ENCODE peak calls at places on chromosomes 2 and 18, in nine cellular contexts. X is activated naive CD8-positive, alpha-beta T cell treated with anti-CD3 and anti-CD28 coated beads for 36 hours; N is ovary; U is Right ventricle myocardium superior; Y is AG08395; T is posterior vena cava; Q is DMS153; L is HEK293T; R is sciatic nerve. W is an unnamed sample.

GRCh38 chr18:11500153-11501122 is 109.0 kb upstream of the SLC35G4 start:
- DNase-seq in U (no peak), N (no peak), T (no peak), L (no peak), R (no peak), Y (peak), Q (no peak), X (no peak), W (peak)

GRCh38 chr2:73176205-73176880 is 26.0 kb upstream of the NOTO start:
- DNase-seq in L (no peak), U (no peak), X (no peak), T (peak), Y (peak), N (peak), R (peak), Q (no peak), W (no peak)

GRCh38 chr18:10020176-10020575 is 106.4 kb downstream of the VAPA start:
- DNase-seq in R (no peak), L (no peak), Y (no peak), Q (peak), N (no peak), U (no peak), T (no peak), X (no peak), W (peak)

GRCh38 chr2:89763581-89764485 is 1072.4 kb downstream of the RPIA start:
- DNase-seq in T (peak), L (no peak), X (no peak), N (peak), Q (no peak), U (peak), Y (no peak), R (peak), W (peak)

GRCh38 chr18:58117685-58118403 is 73.8 kb downstream of the NEDD4L start:
- DNase-seq in L (no peak), R (no peak), T (no peak), Q (peak), X (no peak), U (no peak), Y (peak), N (peak), W (no peak)

GRCh38 chr2:8457620-8458255 is 224.1 kb upstream of the ID2 start:
- DNase-seq in T (no peak), Q (peak), L (no peak), R (peak), N (no peak), Y (no peak), X (no peak), U (no peak), W (no peak)

GRCh38 chr2:231382116-231382515 is 13.4 kb upstream of the B3GNT7 start:
- DNase-seq in X (no peak), Q (no peak), R (no peak), N (no peak), Y (no peak), T (no peak), U (no peak), L (no peak), W (no peak)

GRCh38 chr2:31383471-31384153 is 30.9 kb downstream of the XDH start:
- DNase-seq in T (no peak), Q (no peak), L (no peak), U (no peak), Y (peak), N (no peak), R (no peak), X (no peak), W (no peak)

GRCh38 chr2:202196727-202197126 is 41.7 kb downstream of the SUMO1 start:
- DNase-seq in Q (no peak), Y (no peak), U (no peak), X (no peak), L (no peak), R (no peak), T (no peak), N (no peak), W (no peak)

GRCh38 chr18:55390898-55391297 is 197.1 kb downstream of the TCF4 start:
- DNase-seq in U (no peak), N (no peak), L (no peak), Q (no peak), T (no peak), Y (no peak), X (no peak), R (no peak), W (no peak)

GRCh38 chr2:222733846-222734689 is 62.6 kb downstream of the MOGAT1 start:
- DNase-seq in N (no peak), U (peak), Q (no peak), L (no peak), X (no peak), R (peak), Y (peak), T (no peak), W (peak)

GRCh38 chr2:36356990-36357505 is 1.5 kb downstream of the CRIM1 start:
- DNase-seq in U (no peak), X (peak), L (no peak), N (peak), Y (no peak), R (no peak), Q (no peak), T (no peak), W (peak)

GRCh38 chr2:110980613-110981062 is 140.1 kb upstream of the BCL2L11 start:
- DNase-seq in U (no peak), L (no peak), X (no peak), Q (peak), T (no peak), Y (no peak), R (no peak), N (no peak), W (no peak)

GRCh38 chr2:181849601-181850000 is 41.9 kb upstream of the ITPRID2 start:
- DNase-seq in T (no peak), L (no peak), Y (no peak), U (no peak), R (no peak), Q (no peak), X (no peak), N (no peak), W (no peak)

GRCh38 chr2:112168422-112169124 is 30.4 kb downstream of the FBLN7 start:
- DNase-seq in Q (no peak), N (no peak), Y (peak), X (no peak), T (no peak), R (no peak), L (no peak), U (no peak), W (peak)

GRCh38 chr18:41703744-41704530 is 251.1 kb upstream of the PIK3C3 start:
- DNase-seq in Y (peak), L (no peak), X (no peak), R (no peak), N (no peak), Q (no peak), T (no peak), U (no peak), W (no peak)

GRCh38 chr2:159710601-159711180 is 1.6 kb upstream of the MARCHF7 start:
- DNase-seq in L (no peak), R (no peak), Q (no peak), N (no peak), Y (no peak), T (no peak), U (no peak), X (no peak), W (no peak)

GRCh38 chr2:73033142-73033765 is 38.3 kb downstream of the SFXN5 start:
- DNase-seq in Y (no peak), Q (no peak), R (no peak), L (no peak), T (no peak), N (no peak), X (no peak), U (no peak), W (no peak)

GRCh38 chr2:117323341-117323740 is 491.1 kb upstream of the DDX18 start:
- DNase-seq in T (no peak), Q (no peak), N (no peak), R (no peak), Y (no peak), X (no peak), U (no peak), L (no peak), W (no peak)

GRCh38 chr2:192194065-192194865 is 468 bp downstream of the TMEFF2 start:
- DNase-seq in L (no peak), R (peak), X (peak), Y (peak), U (peak), Q (no peak), T (peak), N (peak), W (peak)

GRCh38 chr2:9554841-9555337 is 741 bp downstream of the ADAM17 start:
- DNase-seq in Y (no peak), T (no peak), L (peak), Q (no peak), U (no peak), N (no peak), R (no peak), X (peak), W (peak)

GRCh38 chr18:54647176-54647575 is 56.1 kb downstream of the DYNAP start:
- DNase-seq in X (no peak), T (no peak), R (no peak), L (peak), U (no peak), Y (no peak), N (no peak), Q (peak), W (no peak)

GRCh38 chr2:202870431-202871160 is 970 bp downstream of the ICA1L start:
- DNase-seq in Q (peak), Y (peak), R (peak), L (peak), X (peak), N (peak), T (peak), U (peak), W (no peak)

GRCh38 chr2:239805043-239805329 is 220.2 kb downstream of the NDUFA10 start:
- DNase-seq in X (no peak), T (no peak), R (peak), U (no peak), Y (no peak), L (no peak), Q (no peak), N (peak), W (no peak)

GRCh38 chr2:32925976-32926707 is 20.6 kb upstream of the LTBP1 start:
- DNase-seq in Q (no peak), T (no peak), U (no peak), N (no peak), R (no peak), L (no peak), Y (no peak), X (no peak), W (no peak)

GRCh38 chr2:112262876-112263275 is 8.0 kb upstream of the ZC3H8 start:
- DNase-seq in N (no peak), Q (no peak), Y (no peak), U (no peak), T (no peak), X (no peak), R (no peak), L (no peak), W (no peak)

GRCh38 chr18:59954241-59954640 is 54.4 kb downstream of the PMAIP1 start:
- DNase-seq in U (no peak), T (no peak), Y (no peak), N (no peak), R (no peak), X (no peak), L (no peak), Q (no peak), W (no peak)

GRCh38 chr2:12796617-12797016 is 79.9 kb downstream of the TRIB2 start:
- DNase-seq in U (peak), T (no peak), X (no peak), Y (no peak), R (peak), N (peak), Q (no peak), L (no peak), W (no peak)

GRCh38 chr2:95345415-95346235 is 48.5 kb downstream of the KCNIP3 start:
- DNase-seq in X (peak), Q (peak), Y (peak), N (peak), R (peak), U (peak), T (peak), L (peak), W (peak)

GRCh38 chr2:8229546-8229986 is 452.3 kb upstream of the ID2 start:
- DNase-seq in R (peak), Q (no peak), L (no peak), T (peak), Y (peak), X (peak), N (peak), U (peak), W (peak)

GRCh38 chr2:147373800-147374409 is 470.9 kb upstream of the ACVR2A start:
- DNase-seq in L (no peak), Q (no peak), X (no peak), U (no peak), N (no peak), Y (no peak), T (no peak), R (no peak), W (no peak)

GRCh38 chr2:67322361-67323001 is 74.7 kb upstream of the ETAA1 start:
- DNase-seq in T (peak), X (no peak), U (peak), L (peak), N (peak), Q (peak), Y (peak), R (no peak), W (no peak)